ENCODE peak calls at places on chromosomes 13 and 19, in nine cellular contexts. I is HFF-Myc, M is mammary epithelial cell, Y is NCI-H748 treated with DMSO at 0.1 percent for 48 hours, F is thoracic aorta, B is activated T-cell treated with anti-CD3 and anti-CD28 coated beads for 48 hours, S is lower lobe of right lung, U is naive B cell, X is fibroblast of lung. P is an unnamed sample.

GRCh38 chr19:44341794-44342193 is 14.7 kb downstream of the ZNF112 start:
- DNase-seq in F (no peak), U (no peak), Y (no peak), X (no peak), B (no peak), M (no peak), I (no peak), S (no peak), P (no peak)

GRCh38 chr13:113981201-113981605 is 7.3 kb upstream of the C13orf46 start:
- DNase-seq in S (peak), F (peak), U (no peak), I (no peak), Y (peak), B (no peak), M (peak), X (no peak), P (peak)

GRCh38 chr13:114029866-114030625 is 56.2 kb upstream of the C13orf46 start:
- DNase-seq in I (no peak), M (no peak), S (no peak), X (no peak), Y (no peak), F (no peak), B (no peak), U (no peak), P (no peak)

GRCh38 chr13:52785721-52786120 is 46.1 kb upstream of the CNMD start:
- DNase-seq in X (no peak), Y (no peak), I (no peak), F (no peak), M (no peak), S (no peak), B (no peak), U (no peak), P (no peak)

GRCh38 chr19:283395-283794 is 7.8 kb downstream of the PLPP2 start:
- DNase-seq in S (no peak), X (no peak), Y (no peak), M (no peak), B (no peak), I (no peak), F (no peak), U (no peak), P (no peak)

GRCh38 chr13:114105351-114106225 is 26.8 kb downstream of the RASA3 start:
- DNase-seq in I (no peak), S (no peak), Y (no peak), M (no peak), X (no peak), U (no peak), B (no peak), F (no peak), P (peak)

GRCh38 chr19:46602392-46603194 is 1.5 kb downstream of the CALM3 start:
- DNase-seq in M (no peak), X (no peak), B (no peak), S (no peak), F (no peak), U (no peak), Y (no peak), I (no peak), P (peak)

GRCh38 chr19:3176715-3177501 is 1.7 kb upstream of the S1PR4 start:
- DNase-seq in B (peak), S (peak), U (peak), Y (no peak), M (peak), F (no peak), I (no peak), X (peak), P (peak)

GRCh38 chr19:46639356-46640061 is 3.5 kb upstream of the GNG8 start:
- DNase-seq in Y (no peak), U (no peak), S (peak), I (peak), F (no peak), X (peak), M (no peak), B (no peak), P (no peak)

GRCh38 chr19:3397266-3398022 is 31.1 kb downstream of the NFIC start:
- DNase-seq in F (no peak), B (no peak), U (no peak), M (peak), X (peak), S (peak), Y (no peak), I (no peak), P (no peak)

GRCh38 chr19:1045247-1045603 is 5.3 kb downstream of the ABCA7 start:
- DNase-seq in B (peak), U (peak), Y (no peak), S (no peak), X (no peak), F (no peak), I (no peak), M (peak), P (no peak)

GRCh38 chr13:51542358-51542972 is 41.8 kb upstream of the WDFY2 start:
- DNase-seq in I (no peak), M (no peak), X (peak), Y (no peak), U (no peak), F (no peak), S (no peak), B (no peak), P (no peak)

GRCh38 chr13:23268441-23268840 is 87.7 kb downstream of the SGCG start:
- DNase-seq in Y (no peak), B (peak), S (no peak), I (no peak), U (no peak), F (no peak), X (no peak), M (no peak), P (no peak)

GRCh38 chr13:37878496-37878895 is 8.9 kb upstream of the TRPC4 start:
- DNase-seq in M (no peak), U (no peak), Y (no peak), S (no peak), B (no peak), F (no peak), X (peak), I (no peak), P (no peak)

GRCh38 chr13:83414393-83414792 is 467.9 kb downstream of the SLITRK1 start:
- DNase-seq in U (no peak), S (no peak), B (no peak), I (no peak), M (no peak), F (no peak), X (peak), Y (no peak), P (no peak)

GRCh38 chr19:4776436-4777205 is 14.9 kb upstream of the FEM1A start:
- DNase-seq in S (no peak), U (no peak), F (no peak), Y (no peak), B (no peak), X (no peak), I (no peak), M (no peak), P (no peak)

GRCh38 chr13:77860621-77861020 is 58.0 kb downstream of the EDNRB start:
- DNase-seq in U (no peak), M (no peak), I (no peak), B (no peak), X (peak), S (no peak), F (no peak), Y (no peak), P (no peak)

GRCh38 chr13:57724486-57725272 is 93.1 kb downstream of the PCDH17 start:
- DNase-seq in I (no peak), X (no peak), F (no peak), M (no peak), S (no peak), B (no peak), U (no peak), Y (no peak), P (no peak)

GRCh38 chr19:3098515-3099346 is 4.6 kb downstream of the GNA11 start:
- DNase-seq in B (no peak), U (peak), F (no peak), I (no peak), M (peak), Y (no peak), X (peak), S (peak), P (no peak)

GRCh38 chr13:91169641-91170040 is 177.8 kb upstream of the MIR17HG start:
- DNase-seq in B (no peak), Y (no peak), S (no peak), X (no peak), U (no peak), I (no peak), M (no peak), F (no peak), P (no peak)

GRCh38 chr13:75787249-75787940 is 151.3 kb downstream of the LMO7 start:
- DNase-seq in X (no peak), F (no peak), B (no peak), S (no peak), I (peak), Y (no peak), U (no peak), M (peak), P (no peak)

GRCh38 chr19:19997656-19998268 is 41.5 kb downstream of the ZNF682 start:
- DNase-seq in B (peak), F (no peak), S (no peak), Y (no peak), X (no peak), I (no peak), M (no peak), U (peak), P (no peak)